ENCODE peak calls at places on chromosome 20, in four cellular contexts. I is HCT116, P is HepG2, N is H1. K is an unnamed sample.
A peak's percentile ranks its signal among the peaks of the same experiment; 100 is the strongest.

GRCh38 chr20:3021327-3021726 is 22.1 kb upstream of the GNRH2 start:
- DNase-seq in I (no peak), P (no peak), N (no peak), K (no peak)

GRCh38 chr20:19889011-19889953 is 127.9 kb upstream of the NAA20 start:
- DNase-seq in I (no peak), P (no peak), N (no peak), K (no peak)

GRCh38 chr20:46458891-46459750 is 52.7 kb upstream of the ELMO2 start:
- DNase-seq in I (no peak), P (no peak), N (peak; percentile 96), K (peak; percentile 22)

GRCh38 chr20:59770270-59770669 is 163.2 kb downstream of the SYCP2 start:
- DNase-seq in I (peak; percentile 41), P (no peak), N (no peak), K (no peak)

GRCh38 chr20:64236137-64237088 is 19.1 kb upstream of the PCMTD2 start:
- DNase-seq in I (no peak), P (peak; percentile 87), N (no peak), K (no peak)

GRCh38 chr20:49381558-49382493 is 100.6 kb downstream of the KCNB1 start:
- DNase-seq in I (peak; percentile 33), P (no peak), N (no peak), K (no peak)

GRCh38 chr20:45798935-45799642 is 7.3 kb downstream of the DNTTIP1 start:
- DNase-seq in I (no peak), P (peak; percentile 61), N (peak; percentile 81), K (peak; percentile 49)

GRCh38 chr20:37526238-37526838 is 1.3 kb downstream of the BLCAP start:
- DNase-seq in I (no peak), P (peak; percentile 73), N (peak; percentile 61), K (peak; percentile 75)

GRCh38 chr20:15342987-15343639 is 1005.7 kb upstream of the FLRT3 start:
- DNase-seq in I (no peak), P (no peak), N (no peak), K (no peak)

GRCh38 chr20:515696-516095 is 27.9 kb downstream of the CSNK2A1 start:
- DNase-seq in I (no peak), P (no peak), N (no peak), K (no peak)

GRCh38 chr20:17796096-17796563 is 96.4 kb downstream of the BANF2 start:
- DNase-seq in I (no peak), P (peak; percentile 82), N (no peak), K (no peak)

GRCh38 chr20:58555078-58555765 is 40.0 kb upstream of the APCDD1L start:
- DNase-seq in I (no peak), P (no peak), N (no peak), K (no peak)

GRCh38 chr20:13800728-13801134 is 15.9 kb downstream of the NDUFAF5 start:
- DNase-seq in I (no peak), P (peak; percentile 89), N (no peak), K (no peak)

GRCh38 chr20:38221041-38221589 is 39.4 kb downstream of the KIAA1755 start:
- DNase-seq in I (peak; percentile 46), P (peak; percentile 70), N (peak; percentile 99), K (peak; percentile 88)

GRCh38 chr20:40992349-40993113 is 36.1 kb upstream of the TOP1 start:
- DNase-seq in I (no peak), P (no peak), N (peak; percentile 14), K (no peak)

GRCh38 chr20:30912006-30912660 is 345.3 kb upstream of the DEFB115 start:
- DNase-seq in I (no peak), P (no peak), N (peak; percentile 71), K (no peak)

GRCh38 chr20:25364180-25364788 is 26.4 kb downstream of the ABHD12 start:
- DNase-seq in I (no peak), P (no peak), N (no peak), K (no peak)

GRCh38 chr20:36465109-36466080 is 75.9 kb upstream of the MYL9 start:
- DNase-seq in I (peak; percentile 79), P (peak; percentile 66), N (no peak), K (peak; percentile 88)

GRCh38 chr20:3165473-3166337 is 6.0 kb upstream of the FASTKD5 start:
- DNase-seq in I (no peak), P (no peak), N (no peak), K (no peak)

GRCh38 chr20:420721-421574 is 12.8 kb downstream of the RBCK1 start:
- DNase-seq in I (no peak), P (no peak), N (peak; percentile 67), K (peak; percentile 78)

GRCh38 chr20:63944078-63944941 is 11.9 kb downstream of the UCKL1 start:
- DNase-seq in I (no peak), P (no peak), N (no peak), K (no peak)

GRCh38 chr20:24998121-24998520 is 5.6 kb upstream of the APMAP start:
- DNase-seq in I (no peak), P (no peak), N (peak; percentile 17), K (no peak)

GRCh38 chr20:10466325-10466724 is 31.2 kb downstream of the SLX4IP start:
- DNase-seq in I (no peak), P (no peak), N (no peak), K (no peak)

GRCh38 chr20:12321746-12322145 is 404.1 kb downstream of the BTBD3 start:
- DNase-seq in I (no peak), P (no peak), N (no peak), K (no peak)

GRCh38 chr20:58310291-58310782 is 822 bp downstream of the RAB22A start:
- DNase-seq in I (no peak), P (peak; percentile 57), N (no peak), K (no peak)

GRCh38 chr20:38152175-38153010 is 12.7 kb downstream of the TGM2 start:
- DNase-seq in I (no peak), P (peak; percentile 44), N (no peak), K (no peak)

GRCh38 chr20:43529051-43529450 is 21.6 kb downstream of the L3MBTL1 start:
- DNase-seq in I (no peak), P (no peak), N (no peak), K (no peak)

GRCh38 chr20:43528258-43528875 is 20.9 kb downstream of the L3MBTL1 start:
- DNase-seq in I (no peak), P (no peak), N (no peak), K (no peak)

GRCh38 chr20:43531091-43531443 is 23.6 kb downstream of the L3MBTL1 start:
- DNase-seq in I (no peak), P (no peak), N (no peak), K (no peak)

GRCh38 chr20:43530321-43531090 is 23.0 kb downstream of the L3MBTL1 start:
- DNase-seq in I (no peak), P (peak; percentile 91), N (no peak), K (no peak)

GRCh38 chr20:43529457-43530153 is 22.1 kb downstream of the L3MBTL1 start:
- DNase-seq in I (no peak), P (no peak), N (no peak), K (no peak)
- TF ChIP-seq FOSL1 in I (no peak), P (no peak), N (no peak), K (no peak)

GRCh38 chr20:23141450-23142161 is 55.5 kb upstream of the CD93 start:
- DNase-seq in I (no peak), P (peak; percentile 35), N (no peak), K (no peak)

GRCh38 chr20:23144856-23145255 is 58.7 kb upstream of the CD93 start:
- DNase-seq in I (no peak), P (no peak), N (no peak), K (no peak)

GRCh38 chr20:23143986-23144695 is 58.0 kb upstream of the CD93 start:
- DNase-seq in I (no peak), P (no peak), N (no peak), K (no peak)

GRCh38 chr20:23142162-23143050 is 56.3 kb upstream of the CD93 start:
- DNase-seq in I (no peak), P (no peak), N (no peak), K (no peak)

GRCh38 chr20:23143098-23143497 is 57.0 kb upstream of the CD93 start:
- DNase-seq in I (peak; percentile 47), P (peak; percentile 71), N (no peak), K (peak; percentile 39)
- TF ChIP-seq FOSL1 in I (peak; percentile 85), P (peak; percentile 52), N (no peak), K (peak; percentile 92)

GRCh38 chr20:5364136-5364821 is 47.5 kb upstream of the PROKR2 start:
- DNase-seq in I (no peak), P (no peak), N (no peak), K (no peak)
- TF ChIP-seq FOSL1 in I (no peak), P (no peak), N (no peak), K (no peak)

DNA sequence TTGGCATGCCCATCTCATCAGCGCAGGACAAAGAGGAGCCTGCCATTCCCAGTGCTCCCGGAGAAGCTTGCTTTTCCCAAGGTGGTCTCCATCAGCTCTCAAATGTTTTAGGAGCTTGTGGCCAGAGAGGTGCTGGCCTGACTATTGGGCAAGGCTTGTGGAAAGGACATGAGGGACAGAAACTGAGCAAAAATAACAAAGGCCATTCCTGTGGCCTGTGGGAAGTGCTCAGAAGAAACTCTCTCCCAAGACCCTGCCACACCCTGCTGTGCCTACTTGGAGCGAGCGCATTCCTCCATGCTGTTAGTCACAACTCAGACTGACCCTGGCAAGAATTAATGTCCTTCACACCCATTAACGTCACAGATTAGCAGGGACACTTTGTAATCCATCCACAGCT is 265.3 kb upstream of the CDH4 start:
- DNase-seq in I (no peak), P (no peak), N (no peak), K (no peak)
- TF ChIP-seq FOSL1 in I (no peak), P (no peak), N (no peak), K (no peak)

GRCh38 chr20:44137210-44137781 is 49.7 kb downstream of the JPH2 start:
- DNase-seq in I (no peak), P (no peak), N (peak; percentile 55), K (no peak)
- TF ChIP-seq FOSL1 in I (no peak), P (no peak), N (no peak), K (no peak)

GRCh38 chr20:53905019-53905847 is 165.2 kb downstream of the BCAS1 start:
- DNase-seq in I (no peak), P (no peak), N (no peak), K (no peak)

GRCh38 chr20:53902968-53903651 is 167.3 kb downstream of the BCAS1 start:
- DNase-seq in I (no peak), P (no peak), N (no peak), K (no peak)

GRCh38 chr20:53904261-53904660 is 166.1 kb downstream of the BCAS1 start:
- DNase-seq in I (no peak), P (no peak), N (no peak), K (no peak)

GRCh38 chr20:53901697-53902096 is 168.7 kb downstream of the BCAS1 start:
- DNase-seq in I (no peak), P (no peak), N (no peak), K (no peak)

DNA sequence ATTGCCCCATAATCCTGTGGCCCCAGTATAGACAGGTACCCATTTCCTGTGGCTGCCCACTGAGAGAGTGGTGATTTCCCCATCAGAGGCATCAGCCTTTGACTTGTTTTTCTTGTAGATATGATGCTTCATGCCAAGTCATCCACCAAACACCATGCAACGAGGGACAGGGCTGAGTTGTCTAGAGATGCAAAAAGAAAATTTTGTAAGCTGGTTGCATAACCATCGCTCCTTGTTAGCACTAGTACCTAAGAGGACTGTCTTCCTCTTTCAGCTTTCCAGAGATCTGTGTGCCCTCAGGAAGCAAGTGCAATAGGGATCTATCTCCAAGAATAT is 166.8 kb downstream of the BCAS1 start:
- DNase-seq in I (no peak), P (no peak), N (no peak), K (no peak)
- TF ChIP-seq FOSL1 in I (no peak), P (no peak), N (no peak), K (no peak)

K was measured in K562.